ENCODE peak calls at places on chromosomes 2 and 18, in seven cellular contexts. X is neural progenitor cell; F is CD4-positive, alpha-beta memory T cell; T is astrocyte; A is A549; H is GM23248; U is body of pancreas. N is an unnamed sample.

GRCh38 chr2:230974096-230974913 is 21.6 kb upstream of the SPATA3 start:
- DNase-seq in X (no peak), F (peak; percentile 90), T (peak; percentile 92), A (no peak), H (peak; percentile 50), U (no peak), N (peak; percentile 26)

GRCh38 chr18:46346213-46346612 is 242.0 kb downstream of the HAUS1 start:
- DNase-seq in X (no peak), F (no peak), T (no peak), A (no peak), H (no peak), U (no peak), N (no peak)

GRCh38 chr2:197506658-197507057 is 6.5 kb downstream of the HSPE1 start:
- DNase-seq in X (no peak), F (no peak), T (no peak), A (no peak), H (no peak), U (no peak), N (no peak)

GRCh38 chr2:54979645-54980044 is 70.6 kb downstream of the RTN4 start:
- DNase-seq in X (no peak), F (no peak), T (no peak), A (no peak), H (peak; percentile 56), U (peak; percentile 87), N (peak; percentile 65)

GRCh38 chr2:82852787-82853186 is 1606.3 kb downstream of the SUCLG1 start:
- DNase-seq in X (no peak), F (no peak), T (no peak), A (no peak), H (no peak), U (no peak), N (no peak)

GRCh38 chr2:226215902-226216503 is 583.6 kb downstream of the IRS1 start:
- DNase-seq in X (peak; percentile 82), F (peak; percentile 50), T (peak; percentile 12), A (peak; percentile 66), H (peak; percentile 61), U (peak; percentile 77), N (peak; percentile 75)

GRCh38 chr2:26711457-26712155 is 19.1 kb downstream of the KCNK3 start:
- DNase-seq in X (no peak), F (no peak), T (no peak), A (no peak), H (no peak), U (peak; percentile 33), N (peak; percentile 23)

GRCh38 chr18:36640005-36640952 is 188.5 kb downstream of the TPGS2 start:
- DNase-seq in X (no peak), F (no peak), T (no peak), A (no peak), H (peak; percentile 48), U (no peak), N (no peak)

GRCh38 chr2:180753809-180754761 is 226.3 kb upstream of the UBE2E3 start:
- DNase-seq in X (no peak), F (no peak), T (peak; percentile 51), A (no peak), H (peak; percentile 65), U (no peak), N (no peak)

GRCh38 chr2:28624798-28625701 is 126.6 kb upstream of the PPP1CB start:
- DNase-seq in X (peak; percentile 38), F (peak; percentile 89), T (peak; percentile 58), A (no peak), H (peak; percentile 40), U (peak; percentile 78), N (peak; percentile 81)

GRCh38 chr2:21095178-21095577 is 28.6 kb upstream of the TDRD15 start:
- DNase-seq in X (no peak), F (no peak), T (no peak), A (no peak), H (no peak), U (no peak), N (no peak)

GRCh38 chr2:225041210-225041870 is 928 bp downstream of the DOCK10 start:
- DNase-seq in X (peak; percentile 43), F (peak; percentile 88), T (peak; percentile 48), A (peak; percentile 55), H (peak; percentile 67), U (peak; percentile 12), N (peak; percentile 51)

GRCh38 chr2:226020179-226020578 is 620.7 kb downstream of the NYAP2 start:
- DNase-seq in X (no peak), F (no peak), T (no peak), A (peak; percentile 31), H (peak; percentile 36), U (no peak), N (no peak)

GRCh38 chr2:77008925-77009706 is 513.1 kb downstream of the LRRTM4 start:
- DNase-seq in X (no peak), F (no peak), T (peak; percentile 38), A (no peak), H (peak; percentile 3), U (no peak), N (no peak)

GRCh38 chr2:224513991-224514390 is 71.2 kb downstream of the CUL3 start:
- DNase-seq in X (no peak), F (no peak), T (peak; percentile 28), A (no peak), H (peak; percentile 9), U (no peak), N (no peak)

GRCh38 chr18:13823707-13824395 is at the start of gene MC5R:
- DNase-seq in X (peak; percentile 88), F (peak; percentile 52), T (peak; percentile 4), A (peak; percentile 21), H (peak; percentile 82), U (peak; percentile 70), N (peak; percentile 61)

GRCh38 chr18:36662000-36662399 is 166.8 kb downstream of the TPGS2 start:
- DNase-seq in X (peak; percentile 57), F (no peak), T (no peak), A (peak; percentile 18), H (peak; percentile 28), U (no peak), N (peak; percentile 19)

GRCh38 chr18:48643262-48643661 is 104.4 kb downstream of the CTIF start:
- DNase-seq in X (no peak), F (no peak), T (peak; percentile 20), A (no peak), H (no peak), U (no peak), N (no peak)

GRCh38 chr18:28961669-28962228 is 784.8 kb upstream of the CDH2 start:
- DNase-seq in X (peak; percentile 73), F (no peak), T (no peak), A (peak; percentile 16), H (peak; percentile 41), U (no peak), N (no peak)

GRCh38 chr2:241815477-241816430 is 6.8 kb downstream of the NEU4 start:
- DNase-seq in X (no peak), F (no peak), T (no peak), A (no peak), H (no peak), U (no peak), N (no peak)

GRCh38 chr2:158291544-158292175 is 164.9 kb downstream of the CCDC148 start:
- DNase-seq in X (no peak), F (no peak), T (no peak), A (no peak), H (no peak), U (no peak), N (no peak)

GRCh38 chr2:95734976-95735890 is 143.4 kb downstream of the TRIM43 start:
- DNase-seq in X (no peak), F (no peak), T (no peak), A (no peak), H (no peak), U (no peak), N (no peak)

GRCh38 chr2:232643813-232644347 is 10.5 kb downstream of the EFHD1 start:
- DNase-seq in X (no peak), F (no peak), T (no peak), A (no peak), H (no peak), U (no peak), N (no peak)

GRCh38 chr2:108929896-108930425 is 59.1 kb downstream of the EDAR start:
- DNase-seq in X (no peak), F (no peak), T (no peak), A (no peak), H (no peak), U (no peak), N (no peak)

GRCh38 chr18:27750014-27750413 is 426.9 kb downstream of the CDH2 start:
- DNase-seq in X (peak; percentile 20), F (no peak), T (peak; percentile 86), A (peak; percentile 26), H (peak; percentile 66), U (peak; percentile 36), N (no peak)

GRCh38 chr2:205563646-205564045 is 118.7 kb upstream of the NRP2 start:
- DNase-seq in X (peak; percentile 76), F (no peak), T (no peak), A (peak; percentile 37), H (no peak), U (peak; percentile 43), N (peak; percentile 42)

GRCh38 chr2:142907653-142908052 is 30.2 kb downstream of the KYNU start:
- DNase-seq in X (no peak), F (no peak), T (no peak), A (no peak), H (no peak), U (no peak), N (no peak)

GRCh38 chr2:24315669-24316068 is 44.7 kb downstream of the ITSN2 start:
- DNase-seq in X (no peak), F (no peak), T (no peak), A (no peak), H (no peak), U (no peak), N (no peak)

GRCh38 chr2:91442246-91442905 is 2750.9 kb downstream of the RPIA start:
- DNase-seq in X (peak; percentile 2), F (peak; percentile 16), T (no peak), A (no peak), H (peak; percentile 34), U (peak; percentile 11), N (no peak)

DNA sequence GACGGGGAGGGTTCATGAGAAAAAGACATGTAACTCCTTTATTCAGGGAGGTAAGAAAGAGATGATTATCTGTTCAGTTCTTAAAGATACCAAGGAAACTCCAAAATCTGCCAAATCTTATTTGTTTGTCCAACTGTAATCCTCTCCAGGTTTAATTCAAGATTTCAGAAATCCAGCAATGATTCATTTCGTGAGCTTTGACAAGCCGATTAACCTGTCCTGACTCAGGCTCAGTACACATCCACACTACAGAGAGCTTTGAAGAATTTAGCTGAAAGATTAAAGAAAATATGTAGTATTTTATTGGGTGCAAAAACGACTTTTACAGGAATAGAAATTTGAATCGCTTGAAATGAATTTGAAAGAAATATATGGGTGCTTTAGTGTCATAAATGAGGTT is 1.1 kb downstream of the SPAG16 start:
- DNase-seq in X (no peak), F (no peak), T (no peak), A (no peak), H (no peak), U (no peak), N (no peak)
- H3K4me3 ChIP-seq in X (peak overlapping the region; percentile 76), F (no peak overlapping the region), T (peak overlapping the region; percentile 95), A (peak overlapping the region; percentile 64), H (peak overlapping the region; percentile 95), U (no peak overlapping the region), N (peak overlapping the region; percentile 90)

GRCh38 chr18:35507192-35507591 is 9.4 kb upstream of the INO80C start:
- DNase-seq in X (no peak), F (no peak), T (no peak), A (no peak), H (no peak), U (no peak), N (no peak)
- H3K27ac ChIP-seq in X (no peak overlapping the region), F (no peak overlapping the region), T (no peak overlapping the region), A (peak overlapping the region; percentile 20), H (no peak overlapping the region), U (no peak overlapping the region), N (no peak overlapping the region)

GRCh38 chr2:41496908-41497307 is 550.9 kb upstream of the PKDCC start:
- DNase-seq in X (no peak), F (no peak), T (no peak), A (peak; percentile 21), H (no peak), U (no peak), N (no peak)
- H3K9me3 ChIP-seq in X (peaks cover 17% of the 10 kb centered on the region), F (peaks cover 4% of the 10 kb centered on the region), T (peaks cover 17% of the 10 kb centered on the region), A (peaks cover 33% of the 10 kb centered on the region), H (no peaks in the 10 kb centered on the region), U (peaks cover 46% of the 10 kb centered on the region), N (peaks cover 46% of the 10 kb centered on the region)

GRCh38 chr2:220601674-220602073 is 970.4 kb downstream of the EPHA4 start:
- DNase-seq in X (no peak), F (no peak), T (no peak), A (no peak), H (no peak), U (peak; percentile 10), N (no peak)
- H3K4me3 ChIP-seq in X (no peak overlapping the region), F (no peak overlapping the region), T (no peak overlapping the region), A (no peak overlapping the region), H (no peak overlapping the region), U (no peak overlapping the region), N (no peak overlapping the region)

N was measured in transverse colon.